ENCODE peak calls at places on chromosomes 1 and 21, in four cellular contexts. X, S, U and Z are unnamed samples.
A peak's percentile ranks its signal among the peaks of the same experiment; 100 is the strongest.

GRCh38 chr1:110133436-110133835 is 16.9 kb upstream of the SLC6A17 start:
- DNase-seq in X (no peak), S (no peak), U (no peak), Z (no peak)

GRCh38 chr21:40753756-40754155 is 93.2 kb downstream of the DSCAM start:
- DNase-seq in X (no peak), S (no peak), U (no peak), Z (no peak)

GRCh38 chr1:188689542-188689941 is 1788.1 kb downstream of the BRINP3 start:
- DNase-seq in X (no peak), S (no peak), U (no peak), Z (no peak)

GRCh38 chr21:15706686-15707085 is 23.1 kb upstream of the USP25 start:
- DNase-seq in X (peak; percentile 96), S (peak; percentile 20), U (peak; percentile 77), Z (no peak)

GRCh38 chr1:110130989-110131388 is 18.7 kb downstream of the UBL4B start:
- DNase-seq in X (no peak), S (no peak), U (no peak), Z (no peak)

GRCh38 chr1:195744256-195744655 is 864.0 kb downstream of the KCNT2 start:
- DNase-seq in X (no peak), S (no peak), U (no peak), Z (no peak)

GRCh38 chr1:33133478-33134105 is 48.3 kb downstream of the TRIM62 start:
- DNase-seq in X (no peak), S (no peak), U (no peak), Z (no peak)

GRCh38 chr21:45405271-45405818 is 380 bp downstream of the COL18A1 start:
- DNase-seq in X (peak; percentile 62), S (no peak), U (no peak), Z (peak; percentile 57)

GRCh38 chr1:186094170-186094569 is 280.9 kb downstream of the TPR start:
- DNase-seq in X (peak; percentile 51), S (no peak), U (no peak), Z (no peak)

GRCh38 chr1:913491-914252 is 10.1 kb upstream of the SAMD11 start:
- DNase-seq in X (no peak), S (peak; percentile 12), U (no peak), Z (no peak)

GRCh38 chr1:160070243-160071163 is 543 bp upstream of the KCNJ10 start:
- DNase-seq in X (peak; percentile 62), S (peak; percentile 67), U (no peak), Z (peak; percentile 94)

GRCh38 chr1:15100369-15101111 is 53.0 kb upstream of the TMEM51 start:
- DNase-seq in X (peak; percentile 47), S (peak; percentile 28), U (no peak), Z (peak; percentile 75)

GRCh38 chr1:93798301-93798700 is 80.7 kb downstream of the DNTTIP2 start:
- DNase-seq in X (peak; percentile 91), S (no peak), U (peak; percentile 83), Z (no peak)

GRCh38 chr21:15483138-15483780 is 246.5 kb upstream of the USP25 start:
- DNase-seq in X (peak; percentile 96), S (peak; percentile 87), U (peak; percentile 23), Z (peak; percentile 91)

GRCh38 chr1:197919523-197920301 is 2.5 kb downstream of the LHX9 start:
- DNase-seq in X (no peak), S (no peak), U (no peak), Z (peak; percentile 33)

GRCh38 chr1:232890340-232890953 is 60.0 kb upstream of the NTPCR start:
- DNase-seq in X (no peak), S (no peak), U (no peak), Z (no peak)

GRCh38 chr1:184843732-184844495 is 89.3 kb upstream of the EDEM3 start:
- DNase-seq in X (no peak), S (no peak), U (no peak), Z (no peak)

GRCh38 chr1:7470904-7471638 is 300.0 kb upstream of the VAMP3 start:
- DNase-seq in X (peak; percentile 97), S (peak; percentile 75), U (peak; percentile 91), Z (no peak)

GRCh38 chr1:192575499-192576189 is at the start of gene RGS1:
- DNase-seq in X (no peak), S (no peak), U (no peak), Z (no peak)

GRCh38 chr1:167905182-167905581 is 8.8 kb downstream of the ADCY10 start:
- DNase-seq in X (peak; percentile 61), S (no peak), U (no peak), Z (no peak)

GRCh38 chr1:232431748-232432147 is 198.2 kb downstream of the SIPA1L2 start:
- DNase-seq in X (no peak), S (no peak), U (no peak), Z (no peak)

GRCh38 chr1:179995576-179995975 is 41.0 kb downstream of the CEP350 start:
- DNase-seq in X (peak; percentile 29), S (no peak), U (no peak), Z (no peak)
- TF ChIP-seq CTCF in X (no peak), S (no peak), U (no peak), Z (no peak)

DNA sequence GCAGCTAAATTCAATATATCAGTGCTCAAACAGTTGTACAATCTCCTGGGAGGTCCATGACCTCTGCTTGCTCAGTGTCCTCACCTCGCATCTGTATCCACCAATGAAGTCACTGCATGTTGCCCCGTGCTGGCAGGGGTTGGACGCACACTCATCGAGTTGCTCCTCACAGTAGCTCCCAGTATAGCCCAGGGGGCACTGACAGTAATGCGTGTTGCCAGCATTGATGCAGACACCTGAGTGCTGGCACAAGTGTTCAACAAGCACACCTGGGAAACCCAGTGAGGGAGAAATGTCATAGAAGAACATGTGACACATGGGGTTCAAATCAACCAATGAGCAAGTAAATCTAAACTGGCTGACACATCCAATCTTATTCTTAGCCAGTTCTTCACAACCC is 40.9 kb upstream of the ADAM30 start:
- DNase-seq in X (no peak), S (no peak), U (no peak), Z (no peak)
- TF ChIP-seq CTCF in X (no peak), S (no peak), U (no peak), Z (no peak)

DNA sequence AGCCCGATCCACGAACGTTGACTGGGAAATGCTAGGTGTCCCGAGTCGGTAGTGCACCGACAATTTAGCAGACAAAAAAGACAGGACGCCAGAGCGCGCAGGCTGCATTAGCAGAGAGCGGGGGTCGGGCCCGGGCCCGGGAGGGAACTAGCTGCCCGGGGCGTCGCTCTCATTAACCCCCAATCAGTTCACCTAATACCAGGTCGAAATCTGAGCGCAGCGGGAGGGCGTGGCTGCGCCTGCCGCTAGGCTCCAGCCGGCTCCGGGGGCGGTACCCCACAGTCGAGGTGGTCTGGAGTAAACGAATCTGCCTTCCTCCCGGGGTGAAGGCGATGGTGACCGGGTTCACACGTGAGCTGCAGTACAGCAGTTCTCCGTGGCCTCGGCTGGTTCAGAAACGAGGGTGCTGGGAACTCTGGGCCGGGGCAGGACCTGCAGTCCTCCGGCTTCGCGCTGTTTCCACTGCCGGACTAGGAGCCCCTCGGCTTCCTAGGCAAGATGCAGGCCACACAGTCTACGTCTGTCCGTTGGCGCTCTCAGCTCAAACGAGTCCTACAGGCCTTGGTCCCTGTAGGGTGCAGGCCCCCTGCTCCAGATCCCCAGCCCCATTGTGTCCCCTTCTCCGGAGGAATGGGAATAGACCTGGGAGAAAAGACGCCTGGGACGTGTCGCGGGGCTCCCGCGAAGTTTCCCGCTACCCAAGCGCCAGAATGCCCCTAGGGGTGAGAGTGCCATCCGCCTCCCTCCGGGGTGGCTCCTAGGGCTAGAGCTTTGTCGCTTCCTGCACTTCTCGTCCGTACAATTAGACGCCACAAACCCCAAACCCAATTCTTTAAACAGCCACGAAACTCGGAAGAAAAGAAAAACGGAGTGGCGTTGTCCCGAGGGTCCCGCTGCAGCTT is 2.0 kb downstream of the GFI1 start:
- DNase-seq in X (peak; percentile 39), S (no peak), U (no peak), Z (peak; percentile 71)
- TF ChIP-seq CTCF in X (no peak), S (no peak), U (no peak), Z (no peak)

DNA sequence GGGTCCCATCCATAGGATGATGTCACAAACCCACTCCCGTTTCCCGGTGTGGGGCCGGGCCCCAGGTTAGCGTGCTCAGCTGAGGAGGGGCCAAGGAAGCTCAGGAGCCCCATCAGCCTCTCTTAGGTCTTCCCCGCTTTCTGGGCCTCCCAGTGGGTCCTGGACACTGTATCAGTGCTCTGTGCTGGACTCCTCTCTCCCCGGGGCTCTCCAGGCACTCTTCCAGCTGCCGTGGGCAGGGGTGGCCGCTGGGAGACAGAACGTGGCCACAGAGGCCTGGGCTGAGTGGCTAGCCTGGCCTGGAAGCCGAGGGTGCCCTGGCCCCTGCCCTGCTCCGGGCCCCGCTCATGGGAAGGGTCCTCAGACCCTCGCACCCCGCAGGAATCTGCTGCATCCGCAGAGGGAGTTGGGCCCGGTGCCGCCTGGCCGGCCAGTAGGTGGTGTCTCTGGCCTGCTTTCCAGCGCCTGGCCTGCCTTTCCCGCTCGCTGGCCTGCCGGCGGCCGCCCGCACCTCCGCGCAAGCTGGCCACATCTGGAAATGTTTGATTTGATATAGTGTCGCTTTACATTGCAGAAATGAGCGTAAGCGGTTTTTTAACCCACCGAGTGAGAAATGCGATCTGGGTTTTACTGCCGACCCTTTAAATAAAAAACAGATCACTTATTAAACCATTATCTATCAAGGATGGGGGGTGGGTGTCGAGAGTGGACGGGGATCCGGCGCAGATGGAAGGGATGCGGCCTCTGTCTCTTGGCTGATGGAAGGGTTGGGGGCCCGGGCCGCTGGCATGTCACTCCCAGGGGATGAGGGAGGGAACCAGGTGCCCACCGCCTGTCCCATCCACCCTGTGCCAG is 74.4 kb upstream of the TTC34 start:
- DNase-seq in X (no peak), S (no peak), U (no peak), Z (peak; percentile 48)
- TF ChIP-seq CTCF in X (no peak), S (peak; percentile 25), U (no peak), Z (no peak)

GRCh38 chr1:53577141-53578100 is 118.2 kb downstream of the DMRTB1 start:
- DNase-seq in X (no peak), S (no peak), U (no peak), Z (no peak)
- TF ChIP-seq CTCF in X (no peak), S (no peak), U (no peak), Z (no peak)

DNA sequence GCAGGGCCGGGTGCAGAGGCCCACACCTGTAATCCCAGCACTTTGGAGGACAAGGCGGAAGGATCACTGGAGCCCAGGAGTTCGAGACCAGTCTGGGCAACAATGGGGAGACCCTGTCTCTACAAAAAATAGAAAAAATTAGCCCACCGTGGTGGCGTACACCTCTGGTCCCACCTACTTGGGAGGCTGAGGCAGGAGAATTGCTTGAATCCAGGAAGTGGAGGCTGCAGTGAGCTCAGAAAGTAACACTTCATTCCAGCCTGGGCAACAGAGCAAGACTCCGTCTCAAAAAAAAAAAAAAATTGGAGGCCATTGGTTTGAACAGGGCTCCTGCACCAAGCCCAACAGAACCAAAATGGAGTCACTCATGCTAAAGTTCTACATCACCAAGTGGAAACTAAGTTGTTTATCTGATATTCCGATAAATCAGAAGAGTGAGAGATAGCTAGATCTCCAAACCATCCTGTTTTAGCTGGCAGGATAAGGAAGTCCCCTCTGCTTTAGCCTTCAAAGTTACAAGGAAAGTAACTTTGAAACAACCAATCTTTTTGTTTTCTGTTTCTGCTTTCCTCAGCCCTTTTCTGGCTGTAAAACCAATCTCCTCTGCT is 766 bp upstream of the LSM10 start:
- DNase-seq in X (no peak), S (no peak), U (no peak), Z (no peak)
- TF ChIP-seq CTCF in X (no peak), S (no peak), U (no peak), Z (no peak)

GRCh38 chr1:206116191-206116872 is 856 bp downstream of the AVPR1B start:
- DNase-seq in X (no peak), S (no peak), U (no peak), Z (no peak)
- TF ChIP-seq CTCF in X (no peak), S (no peak), U (no peak), Z (no peak)

GRCh38 chr1:65225179-65225578 is 77.2 kb downstream of the AK4 start:
- DNase-seq in X (no peak), S (no peak), U (no peak), Z (no peak)
- TF ChIP-seq CTCF in X (no peak), S (no peak), U (no peak), Z (no peak)